ENCODE peak calls at places on chromosomes 4 and X, in five cellular contexts. One of them, this sample, is unnamed.

GRCh38 chrX:153638041-153638371 is 9.0 kb upstream of the DUSP9 start:
- DNase-seq in globus pallidus: no peak
- DNase-seq in activated CD4-positive, CD25-positive, alpha-beta regulatory T cell treated with anti-CD3 and anti-CD28 coated beads, Interleukin-2, amount 50 U/mL, for 72 hours: no peak
- DNase-seq in NCI-H748 treated with DMSO at 0.1 percent for 48 hours: no peak
- DNase-seq in stimulated activated CD8-positive, alpha-beta memory T cell treated with anti-CD3 and anti-CD28 coated beads, Interleukin-4, amount 100 ng/mL, for 4 hours: no peak
- DNase-seq in this sample: no peak

GRCh38 chr4:10093801-10094552 is 22.6 kb downstream of the WDR1 start:
- DNase-seq in globus pallidus: no peak
- DNase-seq in activated CD4-positive, CD25-positive, alpha-beta regulatory T cell treated with anti-CD3 and anti-CD28 coated beads, Interleukin-2, amount 50 U/mL, for 72 hours: no peak
- DNase-seq in NCI-H748 treated with DMSO at 0.1 percent for 48 hours: no peak
- DNase-seq in stimulated activated CD8-positive, alpha-beta memory T cell treated with anti-CD3 and anti-CD28 coated beads, Interleukin-4, amount 100 ng/mL, for 4 hours: no peak
- DNase-seq in this sample: no peak

GRCh38 chr4:52957220-52957686 is 95.1 kb downstream of the RASL11B start:
- DNase-seq in globus pallidus: no peak
- DNase-seq in activated CD4-positive, CD25-positive, alpha-beta regulatory T cell treated with anti-CD3 and anti-CD28 coated beads, Interleukin-2, amount 50 U/mL, for 72 hours: no peak
- DNase-seq in NCI-H748 treated with DMSO at 0.1 percent for 48 hours: peak
- DNase-seq in stimulated activated CD8-positive, alpha-beta memory T cell treated with anti-CD3 and anti-CD28 coated beads, Interleukin-4, amount 100 ng/mL, for 4 hours: no peak
- DNase-seq in this sample: no peak

GRCh38 chrX:79371640-79372039 is 4.5 kb upstream of the ITM2A start:
- DNase-seq in globus pallidus: no peak
- DNase-seq in activated CD4-positive, CD25-positive, alpha-beta regulatory T cell treated with anti-CD3 and anti-CD28 coated beads, Interleukin-2, amount 50 U/mL, for 72 hours: no peak
- DNase-seq in NCI-H748 treated with DMSO at 0.1 percent for 48 hours: no peak
- DNase-seq in stimulated activated CD8-positive, alpha-beta memory T cell treated with anti-CD3 and anti-CD28 coated beads, Interleukin-4, amount 100 ng/mL, for 4 hours: no peak
- DNase-seq in this sample: no peak

GRCh38 chrX:11309220-11309619 is 16.0 kb downstream of the AMELX start:
- DNase-seq in globus pallidus: no peak
- DNase-seq in activated CD4-positive, CD25-positive, alpha-beta regulatory T cell treated with anti-CD3 and anti-CD28 coated beads, Interleukin-2, amount 50 U/mL, for 72 hours: no peak
- DNase-seq in NCI-H748 treated with DMSO at 0.1 percent for 48 hours: no peak
- DNase-seq in stimulated activated CD8-positive, alpha-beta memory T cell treated with anti-CD3 and anti-CD28 coated beads, Interleukin-4, amount 100 ng/mL, for 4 hours: no peak
- DNase-seq in this sample: no peak

GRCh38 chrX:34810364-34810763 is 132.2 kb upstream of the FAM47B start:
- DNase-seq in globus pallidus: no peak
- DNase-seq in activated CD4-positive, CD25-positive, alpha-beta regulatory T cell treated with anti-CD3 and anti-CD28 coated beads, Interleukin-2, amount 50 U/mL, for 72 hours: no peak
- DNase-seq in NCI-H748 treated with DMSO at 0.1 percent for 48 hours: no peak
- DNase-seq in stimulated activated CD8-positive, alpha-beta memory T cell treated with anti-CD3 and anti-CD28 coated beads, Interleukin-4, amount 100 ng/mL, for 4 hours: no peak
- DNase-seq in this sample: no peak

GRCh38 chrX:72123471-72124185 is 8.1 kb downstream of the RTL5 start:
- DNase-seq in globus pallidus: no peak
- DNase-seq in activated CD4-positive, CD25-positive, alpha-beta regulatory T cell treated with anti-CD3 and anti-CD28 coated beads, Interleukin-2, amount 50 U/mL, for 72 hours: no peak
- DNase-seq in NCI-H748 treated with DMSO at 0.1 percent for 48 hours: no peak
- DNase-seq in stimulated activated CD8-positive, alpha-beta memory T cell treated with anti-CD3 and anti-CD28 coated beads, Interleukin-4, amount 100 ng/mL, for 4 hours: no peak
- DNase-seq in this sample: no peak

GRCh38 chr4:54226399-54227260 is 2.5 kb upstream of the PDGFRA start:
- DNase-seq in globus pallidus: no peak
- DNase-seq in activated CD4-positive, CD25-positive, alpha-beta regulatory T cell treated with anti-CD3 and anti-CD28 coated beads, Interleukin-2, amount 50 U/mL, for 72 hours: no peak
- DNase-seq in NCI-H748 treated with DMSO at 0.1 percent for 48 hours: no peak
- DNase-seq in stimulated activated CD8-positive, alpha-beta memory T cell treated with anti-CD3 and anti-CD28 coated beads, Interleukin-4, amount 100 ng/mL, for 4 hours: no peak
- DNase-seq in this sample: peak

GRCh38 chrX:3516051-3516541 is 169.6 kb upstream of the MXRA5 start:
- DNase-seq in globus pallidus: no peak
- DNase-seq in activated CD4-positive, CD25-positive, alpha-beta regulatory T cell treated with anti-CD3 and anti-CD28 coated beads, Interleukin-2, amount 50 U/mL, for 72 hours: no peak
- DNase-seq in NCI-H748 treated with DMSO at 0.1 percent for 48 hours: no peak
- DNase-seq in stimulated activated CD8-positive, alpha-beta memory T cell treated with anti-CD3 and anti-CD28 coated beads, Interleukin-4, amount 100 ng/mL, for 4 hours: no peak
- DNase-seq in this sample: no peak

GRCh38 chr4:128517096-128517738 is 229.6 kb upstream of the PGRMC2 start:
- DNase-seq in globus pallidus: no peak
- DNase-seq in activated CD4-positive, CD25-positive, alpha-beta regulatory T cell treated with anti-CD3 and anti-CD28 coated beads, Interleukin-2, amount 50 U/mL, for 72 hours: no peak
- DNase-seq in NCI-H748 treated with DMSO at 0.1 percent for 48 hours: no peak
- DNase-seq in stimulated activated CD8-positive, alpha-beta memory T cell treated with anti-CD3 and anti-CD28 coated beads, Interleukin-4, amount 100 ng/mL, for 4 hours: no peak
- DNase-seq in this sample: no peak

GRCh38 chr4:97496298-97496873 is 646.9 kb downstream of the STPG2 start:
- DNase-seq in globus pallidus: no peak
- DNase-seq in activated CD4-positive, CD25-positive, alpha-beta regulatory T cell treated with anti-CD3 and anti-CD28 coated beads, Interleukin-2, amount 50 U/mL, for 72 hours: no peak
- DNase-seq in NCI-H748 treated with DMSO at 0.1 percent for 48 hours: no peak
- DNase-seq in stimulated activated CD8-positive, alpha-beta memory T cell treated with anti-CD3 and anti-CD28 coated beads, Interleukin-4, amount 100 ng/mL, for 4 hours: no peak
- DNase-seq in this sample: no peak

GRCh38 chrX:70084592-70084991 is 22.3 kb downstream of the OTUD6A start:
- DNase-seq in globus pallidus: no peak
- DNase-seq in activated CD4-positive, CD25-positive, alpha-beta regulatory T cell treated with anti-CD3 and anti-CD28 coated beads, Interleukin-2, amount 50 U/mL, for 72 hours: no peak
- DNase-seq in NCI-H748 treated with DMSO at 0.1 percent for 48 hours: no peak
- DNase-seq in stimulated activated CD8-positive, alpha-beta memory T cell treated with anti-CD3 and anti-CD28 coated beads, Interleukin-4, amount 100 ng/mL, for 4 hours: no peak
- DNase-seq in this sample: no peak

GRCh38 chr4:1601852-1602525 is 82.1 kb downstream of the FAM53A start:
- DNase-seq in globus pallidus: no peak
- DNase-seq in activated CD4-positive, CD25-positive, alpha-beta regulatory T cell treated with anti-CD3 and anti-CD28 coated beads, Interleukin-2, amount 50 U/mL, for 72 hours: no peak
- DNase-seq in NCI-H748 treated with DMSO at 0.1 percent for 48 hours: no peak
- DNase-seq in stimulated activated CD8-positive, alpha-beta memory T cell treated with anti-CD3 and anti-CD28 coated beads, Interleukin-4, amount 100 ng/mL, for 4 hours: no peak
- DNase-seq in this sample: no peak

GRCh38 chrX:7480721-7481120 is 332.8 kb upstream of the PUDP start:
- DNase-seq in globus pallidus: no peak
- DNase-seq in activated CD4-positive, CD25-positive, alpha-beta regulatory T cell treated with anti-CD3 and anti-CD28 coated beads, Interleukin-2, amount 50 U/mL, for 72 hours: no peak
- DNase-seq in NCI-H748 treated with DMSO at 0.1 percent for 48 hours: no peak
- DNase-seq in stimulated activated CD8-positive, alpha-beta memory T cell treated with anti-CD3 and anti-CD28 coated beads, Interleukin-4, amount 100 ng/mL, for 4 hours: no peak
- DNase-seq in this sample: no peak

GRCh38 chrX:46965125-46965758 is 53.0 kb downstream of the JADE3 start:
- DNase-seq in globus pallidus: no peak
- DNase-seq in activated CD4-positive, CD25-positive, alpha-beta regulatory T cell treated with anti-CD3 and anti-CD28 coated beads, Interleukin-2, amount 50 U/mL, for 72 hours: no peak
- DNase-seq in NCI-H748 treated with DMSO at 0.1 percent for 48 hours: no peak
- DNase-seq in stimulated activated CD8-positive, alpha-beta memory T cell treated with anti-CD3 and anti-CD28 coated beads, Interleukin-4, amount 100 ng/mL, for 4 hours: no peak
- DNase-seq in this sample: no peak

GRCh38 chr4:26272654-26273307 is 48.0 kb upstream of the RBPJ start:
- DNase-seq in globus pallidus: no peak
- DNase-seq in activated CD4-positive, CD25-positive, alpha-beta regulatory T cell treated with anti-CD3 and anti-CD28 coated beads, Interleukin-2, amount 50 U/mL, for 72 hours: no peak
- DNase-seq in NCI-H748 treated with DMSO at 0.1 percent for 48 hours: no peak
- DNase-seq in stimulated activated CD8-positive, alpha-beta memory T cell treated with anti-CD3 and anti-CD28 coated beads, Interleukin-4, amount 100 ng/mL, for 4 hours: no peak
- DNase-seq in this sample: no peak

GRCh38 chrX:38206036-38206435 is 14.6 kb downstream of the SRPX start:
- DNase-seq in globus pallidus: no peak
- DNase-seq in activated CD4-positive, CD25-positive, alpha-beta regulatory T cell treated with anti-CD3 and anti-CD28 coated beads, Interleukin-2, amount 50 U/mL, for 72 hours: no peak
- DNase-seq in NCI-H748 treated with DMSO at 0.1 percent for 48 hours: no peak
- DNase-seq in stimulated activated CD8-positive, alpha-beta memory T cell treated with anti-CD3 and anti-CD28 coated beads, Interleukin-4, amount 100 ng/mL, for 4 hours: no peak
- DNase-seq in this sample: no peak

GRCh38 chrX:102651968-102652744 is 873 bp downstream of the GPRASP1 start:
- DNase-seq in globus pallidus: peak
- DNase-seq in activated CD4-positive, CD25-positive, alpha-beta regulatory T cell treated with anti-CD3 and anti-CD28 coated beads, Interleukin-2, amount 50 U/mL, for 72 hours: peak
- DNase-seq in NCI-H748 treated with DMSO at 0.1 percent for 48 hours: peak
- DNase-seq in stimulated activated CD8-positive, alpha-beta memory T cell treated with anti-CD3 and anti-CD28 coated beads, Interleukin-4, amount 100 ng/mL, for 4 hours: no peak
- DNase-seq in this sample: peak

GRCh38 chrX:95841863-95842262 is 842.8 kb upstream of the DIAPH2 start:
- DNase-seq in globus pallidus: no peak
- DNase-seq in activated CD4-positive, CD25-positive, alpha-beta regulatory T cell treated with anti-CD3 and anti-CD28 coated beads, Interleukin-2, amount 50 U/mL, for 72 hours: no peak
- DNase-seq in NCI-H748 treated with DMSO at 0.1 percent for 48 hours: no peak
- DNase-seq in stimulated activated CD8-positive, alpha-beta memory T cell treated with anti-CD3 and anti-CD28 coated beads, Interleukin-4, amount 100 ng/mL, for 4 hours: no peak
- DNase-seq in this sample: no peak

GRCh38 chr4:184281231-184282139 is 63.8 kb upstream of the ENPP6 start:
- DNase-seq in globus pallidus: no peak
- DNase-seq in activated CD4-positive, CD25-positive, alpha-beta regulatory T cell treated with anti-CD3 and anti-CD28 coated beads, Interleukin-2, amount 50 U/mL, for 72 hours: no peak
- DNase-seq in NCI-H748 treated with DMSO at 0.1 percent for 48 hours: no peak
- DNase-seq in stimulated activated CD8-positive, alpha-beta memory T cell treated with anti-CD3 and anti-CD28 coated beads, Interleukin-4, amount 100 ng/mL, for 4 hours: no peak
- DNase-seq in this sample: peak

GRCh38 chr4:39526810-39527295 is 386 bp downstream of the UGDH start:
- DNase-seq in globus pallidus: peak
- DNase-seq in activated CD4-positive, CD25-positive, alpha-beta regulatory T cell treated with anti-CD3 and anti-CD28 coated beads, Interleukin-2, amount 50 U/mL, for 72 hours: no peak
- DNase-seq in NCI-H748 treated with DMSO at 0.1 percent for 48 hours: no peak
- DNase-seq in stimulated activated CD8-positive, alpha-beta memory T cell treated with anti-CD3 and anti-CD28 coated beads, Interleukin-4, amount 100 ng/mL, for 4 hours: peak
- DNase-seq in this sample: peak

GRCh38 chr4:108355523-108356208 is 186.9 kb upstream of the LEF1 start:
- DNase-seq in globus pallidus: no peak
- DNase-seq in activated CD4-positive, CD25-positive, alpha-beta regulatory T cell treated with anti-CD3 and anti-CD28 coated beads, Interleukin-2, amount 50 U/mL, for 72 hours: no peak
- DNase-seq in NCI-H748 treated with DMSO at 0.1 percent for 48 hours: no peak
- DNase-seq in stimulated activated CD8-positive, alpha-beta memory T cell treated with anti-CD3 and anti-CD28 coated beads, Interleukin-4, amount 100 ng/mL, for 4 hours: no peak
- DNase-seq in this sample: no peak

GRCh38 chrX:44480591-44480990 is 62.1 kb downstream of the FUNDC1 start:
- DNase-seq in globus pallidus: no peak
- DNase-seq in activated CD4-positive, CD25-positive, alpha-beta regulatory T cell treated with anti-CD3 and anti-CD28 coated beads, Interleukin-2, amount 50 U/mL, for 72 hours: no peak
- DNase-seq in NCI-H748 treated with DMSO at 0.1 percent for 48 hours: no peak
- DNase-seq in stimulated activated CD8-positive, alpha-beta memory T cell treated with anti-CD3 and anti-CD28 coated beads, Interleukin-4, amount 100 ng/mL, for 4 hours: no peak
- DNase-seq in this sample: no peak

GRCh38 chr4:121112530-121112929 is 40.2 kb upstream of the NDNF start:
- DNase-seq in globus pallidus: no peak
- DNase-seq in activated CD4-positive, CD25-positive, alpha-beta regulatory T cell treated with anti-CD3 and anti-CD28 coated beads, Interleukin-2, amount 50 U/mL, for 72 hours: no peak
- DNase-seq in NCI-H748 treated with DMSO at 0.1 percent for 48 hours: no peak
- DNase-seq in stimulated activated CD8-positive, alpha-beta memory T cell treated with anti-CD3 and anti-CD28 coated beads, Interleukin-4, amount 100 ng/mL, for 4 hours: no peak
- DNase-seq in this sample: no peak

GRCh38 chr4:163165217-163166017 is 1.3 kb downstream of the NAF1 start:
- DNase-seq in globus pallidus: no peak
- DNase-seq in activated CD4-positive, CD25-positive, alpha-beta regulatory T cell treated with anti-CD3 and anti-CD28 coated beads, Interleukin-2, amount 50 U/mL, for 72 hours: no peak
- DNase-seq in NCI-H748 treated with DMSO at 0.1 percent for 48 hours: no peak
- DNase-seq in stimulated activated CD8-positive, alpha-beta memory T cell treated with anti-CD3 and anti-CD28 coated beads, Interleukin-4, amount 100 ng/mL, for 4 hours: no peak
- DNase-seq in this sample: no peak

GRCh38 chrX:1126738-1127137 is 85.7 kb downstream of the CRLF2 start:
- DNase-seq in globus pallidus: no peak
- DNase-seq in activated CD4-positive, CD25-positive, alpha-beta regulatory T cell treated with anti-CD3 and anti-CD28 coated beads, Interleukin-2, amount 50 U/mL, for 72 hours: no peak
- DNase-seq in NCI-H748 treated with DMSO at 0.1 percent for 48 hours: no peak
- DNase-seq in stimulated activated CD8-positive, alpha-beta memory T cell treated with anti-CD3 and anti-CD28 coated beads, Interleukin-4, amount 100 ng/mL, for 4 hours: no peak
- DNase-seq in this sample: no peak

GRCh38 chrX:146278381-146278780 is 460.8 kb downstream of the SLITRK2 start:
- DNase-seq in globus pallidus: no peak
- DNase-seq in activated CD4-positive, CD25-positive, alpha-beta regulatory T cell treated with anti-CD3 and anti-CD28 coated beads, Interleukin-2, amount 50 U/mL, for 72 hours: no peak
- DNase-seq in NCI-H748 treated with DMSO at 0.1 percent for 48 hours: peak
- DNase-seq in stimulated activated CD8-positive, alpha-beta memory T cell treated with anti-CD3 and anti-CD28 coated beads, Interleukin-4, amount 100 ng/mL, for 4 hours: no peak
- DNase-seq in this sample: no peak

GRCh38 chr4:81508786-81509574 is 37.3 kb upstream of the RASGEF1B start:
- DNase-seq in globus pallidus: no peak
- DNase-seq in activated CD4-positive, CD25-positive, alpha-beta regulatory T cell treated with anti-CD3 and anti-CD28 coated beads, Interleukin-2, amount 50 U/mL, for 72 hours: no peak
- DNase-seq in NCI-H748 treated with DMSO at 0.1 percent for 48 hours: no peak
- DNase-seq in stimulated activated CD8-positive, alpha-beta memory T cell treated with anti-CD3 and anti-CD28 coated beads, Interleukin-4, amount 100 ng/mL, for 4 hours: no peak
- DNase-seq in this sample: no peak

GRCh38 chr4:134024251-134024650 is 177.3 kb downstream of the PABPC4L start:
- DNase-seq in globus pallidus: peak
- DNase-seq in activated CD4-positive, CD25-positive, alpha-beta regulatory T cell treated with anti-CD3 and anti-CD28 coated beads, Interleukin-2, amount 50 U/mL, for 72 hours: no peak
- DNase-seq in NCI-H748 treated with DMSO at 0.1 percent for 48 hours: peak
- DNase-seq in stimulated activated CD8-positive, alpha-beta memory T cell treated with anti-CD3 and anti-CD28 coated beads, Interleukin-4, amount 100 ng/mL, for 4 hours: no peak
- DNase-seq in this sample: no peak

GRCh38 chr4:157172011-157172410 is 48.5 kb upstream of the GRIA2 start:
- DNase-seq in globus pallidus: no peak
- DNase-seq in activated CD4-positive, CD25-positive, alpha-beta regulatory T cell treated with anti-CD3 and anti-CD28 coated beads, Interleukin-2, amount 50 U/mL, for 72 hours: no peak
- DNase-seq in NCI-H748 treated with DMSO at 0.1 percent for 48 hours: no peak
- DNase-seq in stimulated activated CD8-positive, alpha-beta memory T cell treated with anti-CD3 and anti-CD28 coated beads, Interleukin-4, amount 100 ng/mL, for 4 hours: no peak
- DNase-seq in this sample: no peak

GRCh38 chr4:47543331-47543730 is 58.3 kb downstream of the ATP10D start:
- DNase-seq in globus pallidus: no peak
- DNase-seq in activated CD4-positive, CD25-positive, alpha-beta regulatory T cell treated with anti-CD3 and anti-CD28 coated beads, Interleukin-2, amount 50 U/mL, for 72 hours: no peak
- DNase-seq in NCI-H748 treated with DMSO at 0.1 percent for 48 hours: no peak
- DNase-seq in stimulated activated CD8-positive, alpha-beta memory T cell treated with anti-CD3 and anti-CD28 coated beads, Interleukin-4, amount 100 ng/mL, for 4 hours: no peak
- DNase-seq in this sample: no peak

GRCh38 chr4:830776-831482 is 5.0 kb upstream of the CPLX1 start:
- DNase-seq in globus pallidus: no peak
- DNase-seq in activated CD4-positive, CD25-positive, alpha-beta regulatory T cell treated with anti-CD3 and anti-CD28 coated beads, Interleukin-2, amount 50 U/mL, for 72 hours: no peak
- DNase-seq in NCI-H748 treated with DMSO at 0.1 percent for 48 hours: no peak
- DNase-seq in stimulated activated CD8-positive, alpha-beta memory T cell treated with anti-CD3 and anti-CD28 coated beads, Interleukin-4, amount 100 ng/mL, for 4 hours: no peak
- DNase-seq in this sample: no peak

GRCh38 chrX:13223868-13224555 is 95.8 kb downstream of the ATXN3L start:
- DNase-seq in globus pallidus: no peak
- DNase-seq in activated CD4-positive, CD25-positive, alpha-beta regulatory T cell treated with anti-CD3 and anti-CD28 coated beads, Interleukin-2, amount 50 U/mL, for 72 hours: no peak
- DNase-seq in NCI-H748 treated with DMSO at 0.1 percent for 48 hours: peak
- DNase-seq in stimulated activated CD8-positive, alpha-beta memory T cell treated with anti-CD3 and anti-CD28 coated beads, Interleukin-4, amount 100 ng/mL, for 4 hours: no peak
- DNase-seq in this sample: no peak

GRCh38 chr4:168995537-168996295 is 14.3 kb downstream of the CBR4 start:
- DNase-seq in globus pallidus: peak
- DNase-seq in activated CD4-positive, CD25-positive, alpha-beta regulatory T cell treated with anti-CD3 and anti-CD28 coated beads, Interleukin-2, amount 50 U/mL, for 72 hours: no peak
- DNase-seq in NCI-H748 treated with DMSO at 0.1 percent for 48 hours: no peak
- DNase-seq in stimulated activated CD8-positive, alpha-beta memory T cell treated with anti-CD3 and anti-CD28 coated beads, Interleukin-4, amount 100 ng/mL, for 4 hours: no peak
- DNase-seq in this sample: no peak

GRCh38 chr4:24582235-24582863 is 2.0 kb downstream of the DHX15 start:
- DNase-seq in globus pallidus: no peak
- DNase-seq in activated CD4-positive, CD25-positive, alpha-beta regulatory T cell treated with anti-CD3 and anti-CD28 coated beads, Interleukin-2, amount 50 U/mL, for 72 hours: no peak
- DNase-seq in NCI-H748 treated with DMSO at 0.1 percent for 48 hours: no peak
- DNase-seq in stimulated activated CD8-positive, alpha-beta memory T cell treated with anti-CD3 and anti-CD28 coated beads, Interleukin-4, amount 100 ng/mL, for 4 hours: no peak
- DNase-seq in this sample: no peak

GRCh38 chr4:133565379-133565778 is 416.3 kb downstream of the PCDH10 start:
- DNase-seq in globus pallidus: no peak
- DNase-seq in activated CD4-positive, CD25-positive, alpha-beta regulatory T cell treated with anti-CD3 and anti-CD28 coated beads, Interleukin-2, amount 50 U/mL, for 72 hours: no peak
- DNase-seq in NCI-H748 treated with DMSO at 0.1 percent for 48 hours: peak
- DNase-seq in stimulated activated CD8-positive, alpha-beta memory T cell treated with anti-CD3 and anti-CD28 coated beads, Interleukin-4, amount 100 ng/mL, for 4 hours: no peak
- DNase-seq in this sample: no peak